ENCODE peak calls at places on chromosome 7, in seven cellular contexts. F is HEK293T; X is GM04504; K is heart right ventricle; Q is stimulated activated CD8-positive, alpha-beta memory T cell treated with anti-CD3 and anti-CD28 coated beads, Interleukin-12 subunit alpha, Interleukin-12 subunit beta, amount 100 ng/mL, for 1 hour; P is activated CD4-positive, CD25-positive, alpha-beta regulatory T cell; O is Calu3. A is an unnamed sample.

GRCh38 chr7:78018541-78019456 is 220.2 kb downstream of the PHTF2 start:
- DNase-seq in F (peak; percentile 28), X (no peak), K (peak; percentile 34), Q (no peak), P (no peak), O (peak; percentile 6), A (peak; percentile 67)

GRCh38 chr7:151786241-151786640 is 90.7 kb downstream of the PRKAG2 start:
- DNase-seq in F (no peak), X (no peak), K (no peak), Q (no peak), P (no peak), O (no peak), A (peak; percentile 29)

GRCh38 chr7:27418544-27418943 is 175.9 kb downstream of the EVX1 start:
- DNase-seq in F (no peak), X (no peak), K (no peak), Q (no peak), P (no peak), O (no peak), A (no peak)

GRCh38 chr7:27723086-27723485 is 16.9 kb upstream of the TAX1BP1 start:
- DNase-seq in F (no peak), X (no peak), K (no peak), Q (no peak), P (no peak), O (peak; percentile 58), A (no peak)

GRCh38 chr7:90723233-90723632 is 127.1 kb downstream of the CDK14 start:
- DNase-seq in F (no peak), X (no peak), K (no peak), Q (no peak), P (no peak), O (no peak), A (no peak)

GRCh38 chr7:29684787-29685650 is 121.3 kb upstream of the WIPF3 start:
- DNase-seq in F (peak; percentile 54), X (peak; percentile 40), K (peak; percentile 84), Q (peak; percentile 11), P (peak; percentile 1), O (peak; percentile 86), A (peak; percentile 93)

GRCh38 chr7:64515781-64516180 is 47.1 kb downstream of the ZNF680 start:
- DNase-seq in F (no peak), X (no peak), K (no peak), Q (no peak), P (no peak), O (no peak), A (no peak)

GRCh38 chr7:147658392-147658791 is 932.2 kb upstream of the C7orf33 start:
- DNase-seq in F (no peak), X (no peak), K (no peak), Q (no peak), P (no peak), O (no peak), A (no peak)

GRCh38 chr7:34309116-34309515 is 348.9 kb upstream of the NPSR1 start:
- DNase-seq in F (no peak), X (no peak), K (no peak), Q (no peak), P (no peak), O (no peak), A (no peak)

GRCh38 chr7:152202056-152202455 is 176.6 kb downstream of the GALNT11 start:
- DNase-seq in F (no peak), X (peak; percentile 31), K (no peak), Q (no peak), P (no peak), O (no peak), A (no peak)

GRCh38 chr7:4239991-4240812 is 441.9 kb upstream of the FOXK1 start:
- DNase-seq in F (no peak), X (no peak), K (no peak), Q (no peak), P (no peak), O (no peak), A (no peak)

GRCh38 chr7:158164101-158165095 is 423.2 kb downstream of the PTPRN2 start:
- DNase-seq in F (no peak), X (no peak), K (no peak), Q (no peak), P (no peak), O (no peak), A (no peak)

GRCh38 chr7:21507627-21508343 is 35.1 kb upstream of the DNAH11 start:
- DNase-seq in F (peak; percentile 10), X (peak; percentile 21), K (no peak), Q (no peak), P (no peak), O (peak; percentile 80), A (no peak)

GRCh38 chr7:80722596-80723141 is 84.2 kb downstream of the CD36 start:
- DNase-seq in F (no peak), X (peak; percentile 99), K (peak; percentile 23), Q (no peak), P (no peak), O (peak; percentile 60), A (peak; percentile 41)

GRCh38 chr7:26337232-26337865 is 45.7 kb downstream of the SNX10 start:
- DNase-seq in F (no peak), X (no peak), K (no peak), Q (no peak), P (no peak), O (no peak), A (no peak)

GRCh38 chr7:140342732-140343514 is 55.4 kb downstream of the SLC37A3 start:
- DNase-seq in F (peak; percentile 64), X (no peak), K (peak; percentile 18), Q (no peak), P (no peak), O (peak; percentile 9), A (peak; percentile 57)

GRCh38 chr7:140079121-140079536 is 16.4 kb upstream of the PARP12 start:
- DNase-seq in F (peak; percentile 65), X (no peak), K (no peak), Q (no peak), P (no peak), O (peak; percentile 25), A (no peak)

GRCh38 chr7:130758429-130759056 is 24.5 kb upstream of the KLF14 start:
- DNase-seq in F (peak; percentile 18), X (peak; percentile 27), K (no peak), Q (no peak), P (no peak), O (no peak), A (no peak)

GRCh38 chr7:97043281-97043680 is 18.6 kb upstream of the DLX5 start:
- DNase-seq in F (no peak), X (peak; percentile 4), K (no peak), Q (no peak), P (no peak), O (no peak), A (no peak)

A was measured in right cardiac atrium.